ENCODE peak calls at places on chromosomes 5 and 9, in seven cellular contexts. E, M, R, V, A, W and O are unnamed samples.

GRCh38 chr5:143770430-143770829 is 41.5 kb upstream of the HMHB1 start:
- DNase-seq in E (no peak), M (no peak), R (no peak), V (no peak), A (no peak), W (no peak), O (no peak)

GRCh38 chr9:108056083-108056804 is 566.7 kb upstream of the KLF4 start:
- DNase-seq in E (no peak), M (no peak), R (no peak), V (peak), A (peak), W (no peak), O (no peak)

GRCh38 chr9:38622961-38623360 is 2.6 kb upstream of the ANKRD18A start:
- DNase-seq in E (no peak), M (no peak), R (no peak), V (no peak), A (no peak), W (no peak), O (no peak)

GRCh38 chr5:17443333-17444125 is 54.5 kb upstream of the TAF11L2 start:
- DNase-seq in E (no peak), M (no peak), R (no peak), V (no peak), A (no peak), W (no peak), O (no peak)

GRCh38 chr9:29285818-29286217 is 1712.5 kb upstream of the C9orf72 start:
- DNase-seq in E (no peak), M (no peak), R (no peak), V (peak), A (no peak), W (no peak), O (no peak)

GRCh38 chr5:44292736-44293135 is 96.5 kb downstream of the FGF10 start:
- DNase-seq in E (no peak), M (no peak), R (no peak), V (no peak), A (no peak), W (no peak), O (no peak)

GRCh38 chr5:140345919-140346347 is 470 bp downstream of the HBEGF start:
- DNase-seq in E (peak), M (peak), R (no peak), V (peak), A (peak), W (no peak), O (no peak)

GRCh38 chr5:169439362-169439761 is 138.4 kb upstream of the SLIT3 start:
- DNase-seq in E (no peak), M (no peak), R (no peak), V (no peak), A (no peak), W (no peak), O (peak)

GRCh38 chr9:129317179-129318011 is 139.3 kb upstream of the IER5L start:
- DNase-seq in E (peak), M (peak), R (no peak), V (no peak), A (peak), W (no peak), O (no peak)

GRCh38 chr9:92563701-92564100 is 27.9 kb upstream of the ECM2 start:
- DNase-seq in E (no peak), M (no peak), R (no peak), V (no peak), A (no peak), W (no peak), O (no peak)

GRCh38 chr5:136205061-136205702 is 12.2 kb upstream of the SMIM32 start:
- DNase-seq in E (no peak), M (no peak), R (no peak), V (no peak), A (no peak), W (no peak), O (no peak)

GRCh38 chr5:171701138-171701537 is 84.5 kb upstream of the SMIM23 start:
- DNase-seq in E (no peak), M (no peak), R (no peak), V (no peak), A (no peak), W (no peak), O (no peak)

GRCh38 chr5:64161420-64161819 is 4.2 kb upstream of the RNF180 start:
- DNase-seq in E (no peak), M (no peak), R (no peak), V (no peak), A (no peak), W (no peak), O (no peak)

GRCh38 chr9:114691046-114691955 is 9.3 kb upstream of the TEX48 start:
- DNase-seq in E (peak), M (no peak), R (peak), V (peak), A (peak), W (peak), O (no peak)

GRCh38 chr5:139232161-139232724 is 34.1 kb upstream of the SIL1 start:
- DNase-seq in E (no peak), M (no peak), R (no peak), V (peak), A (peak), W (no peak), O (no peak)

GRCh38 chr5:50440651-50441478 is at the start of gene EMB:
- DNase-seq in E (no peak), M (peak), R (no peak), V (peak), A (peak), W (peak), O (peak)

GRCh38 chr5:5356765-5357164 is 65.7 kb upstream of the ICE1 start:
- DNase-seq in E (no peak), M (no peak), R (no peak), V (no peak), A (no peak), W (no peak), O (no peak)

GRCh38 chr9:35069020-35069419 is 3.4 kb downstream of the VCP start:
- DNase-seq in E (no peak), M (no peak), R (no peak), V (no peak), A (no peak), W (no peak), O (no peak)

GRCh38 chr9:1152171-1152570 is 102.0 kb downstream of the DMRT2 start:
- DNase-seq in E (no peak), M (no peak), R (no peak), V (no peak), A (no peak), W (no peak), O (no peak)

GRCh38 chr5:44332360-44332971 is 56.8 kb downstream of the FGF10 start:
- DNase-seq in E (peak), M (no peak), R (peak), V (peak), A (peak), W (peak), O (peak)

GRCh38 chr5:181203093-181203711 is 1.8 kb downstream of the TRIM7 start:
- DNase-seq in E (no peak), M (no peak), R (no peak), V (no peak), A (peak), W (no peak), O (no peak)

GRCh38 chr5:24909210-24909609 is 264.4 kb upstream of the CDH10 start:
- DNase-seq in E (no peak), M (no peak), R (no peak), V (no peak), A (no peak), W (no peak), O (no peak)

GRCh38 chr9:3337515-3337914 is 188.3 kb downstream of the RFX3 start:
- DNase-seq in E (peak), M (no peak), R (peak), V (peak), A (peak), W (peak), O (no peak)

GRCh38 chr5:134738963-134739661 is 764 bp downstream of the CAMLG start:
- DNase-seq in E (peak), M (peak), R (no peak), V (peak), A (peak), W (peak), O (peak)

GRCh38 chr5:125274938-125275759 is 528.7 kb upstream of the ZNF608 start:
- DNase-seq in E (peak), M (no peak), R (no peak), V (no peak), A (no peak), W (no peak), O (no peak)

GRCh38 chr5:124372457-124372856 is 374.0 kb downstream of the ZNF608 start:
- DNase-seq in E (no peak), M (no peak), R (no peak), V (no peak), A (no peak), W (no peak), O (no peak)

GRCh38 chr5:77867194-77867691 is 91.1 kb upstream of the TBCA start:
- DNase-seq in E (no peak), M (no peak), R (no peak), V (no peak), A (peak), W (no peak), O (no peak)

GRCh38 chr5:77866198-77866597 is 90.1 kb upstream of the TBCA start:
- DNase-seq in E (no peak), M (no peak), R (no peak), V (no peak), A (no peak), W (no peak), O (no peak)

GRCh38 chr5:77864997-77865396 is 88.9 kb upstream of the TBCA start:
- DNase-seq in E (no peak), M (no peak), R (no peak), V (no peak), A (no peak), W (no peak), O (no peak)

GRCh38 chr5:77869115-77869798 is 93.1 kb upstream of the TBCA start:
- DNase-seq in E (no peak), M (no peak), R (no peak), V (no peak), A (no peak), W (no peak), O (no peak)

DNA sequence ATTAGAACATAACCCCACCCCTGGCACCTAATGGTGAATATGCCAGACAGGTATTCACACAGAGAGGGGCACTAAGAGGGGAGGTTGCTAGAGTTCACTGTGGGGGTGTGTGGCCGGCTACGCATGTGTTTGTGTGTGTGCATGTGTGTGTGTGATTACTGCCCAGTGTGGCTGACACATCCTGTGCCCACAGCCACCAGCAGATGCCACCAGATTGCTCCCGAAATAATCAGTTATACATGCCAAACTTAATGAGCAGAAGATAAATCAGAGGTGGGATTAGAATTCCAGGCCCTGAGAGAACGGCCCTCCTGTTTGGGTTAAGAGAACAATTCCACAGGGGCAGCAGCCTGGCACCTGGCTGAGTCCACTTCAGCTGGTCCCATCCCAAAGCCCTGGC is 91.8 kb upstream of the TBCA start:
- DNase-seq in E (no peak), M (no peak), R (no peak), V (no peak), A (no peak), W (no peak), O (no peak)
- H3K4me3 ChIP-seq in E (no peak), M (no peak), R (no peak), V (no peak), A (no peak), W (no peak), O (no peak)

DNA sequence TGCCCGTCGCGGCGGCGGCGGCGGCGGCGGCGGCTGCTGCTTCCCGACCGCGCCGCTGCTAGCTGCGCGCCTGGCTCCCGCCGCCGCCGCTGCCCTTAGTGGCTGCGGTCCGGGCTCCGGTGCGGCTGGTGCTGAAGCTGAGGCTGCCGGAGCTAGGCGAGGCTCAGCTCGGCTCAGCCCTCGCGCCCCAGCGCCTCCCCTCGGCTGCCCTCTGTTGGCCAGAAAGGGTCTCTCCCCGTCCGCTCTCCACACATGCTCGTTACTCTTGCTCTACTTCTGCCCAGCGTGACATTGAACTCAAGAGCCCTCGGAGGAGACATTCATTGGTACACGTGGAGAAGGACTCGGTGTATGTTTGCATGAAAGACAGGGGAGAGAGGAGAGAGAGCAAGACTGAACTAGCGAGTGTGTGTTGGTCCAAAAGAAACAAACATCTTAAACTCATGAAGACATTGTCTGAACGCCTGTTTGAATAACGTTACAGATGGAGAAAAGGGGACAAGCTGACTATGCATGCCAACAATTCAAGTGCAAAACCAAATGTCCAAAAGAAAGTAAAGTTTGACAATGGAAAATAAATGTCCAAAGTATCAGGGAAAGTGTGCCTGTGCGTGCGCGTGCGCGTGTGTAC is at the start of gene HCN1:
- DNase-seq in E (peak), M (peak), R (peak), V (peak), A (peak), W (no peak), O (peak)
- H3K4me3 ChIP-seq in E (no peak), M (peak), R (no peak), V (no peak), A (peak), W (no peak), O (no peak)

GRCh38 chr9:113516840-113517577 is 53.5 kb downstream of the RGS3 start:
- DNase-seq in E (no peak), M (no peak), R (no peak), V (no peak), A (no peak), W (no peak), O (no peak)
- H3K4me3 ChIP-seq in E (no peak), M (no peak), R (no peak), V (no peak), A (no peak), W (no peak), O (no peak)

GRCh38 chr9:133371261-133371711 is 4.6 kb downstream of the SURF4 start:
- DNase-seq in E (peak), M (no peak), R (no peak), V (no peak), A (peak), W (no peak), O (no peak)
- H3K4me3 ChIP-seq in E (no peak), M (no peak), R (no peak), V (no peak), A (peak), W (no peak), O (no peak)

GRCh38 chr9:84261082-84261746 is 79.3 kb downstream of the SLC28A3 start:
- DNase-seq in E (peak), M (peak), R (peak), V (peak), A (peak), W (peak), O (peak)
- H3K4me3 ChIP-seq in E (no peak), M (no peak), R (peak), V (no peak), A (peak), W (no peak), O (no peak)

GRCh38 chr5:45410304-45410995 is 285.7 kb downstream of the HCN1 start:
- DNase-seq in E (no peak), M (no peak), R (no peak), V (no peak), A (no peak), W (no peak), O (no peak)
- H3K4me3 ChIP-seq in E (no peak), M (no peak), R (no peak), V (no peak), A (no peak), W (no peak), O (no peak)

GRCh38 chr5:65625743-65626142 is 916 bp downstream of the SHLD3 start:
- DNase-seq in E (no peak), M (no peak), R (no peak), V (no peak), A (peak), W (no peak), O (no peak)
- H3K4me3 ChIP-seq in E (peak), M (peak), R (peak), V (peak), A (peak), W (peak), O (peak)

DNA sequence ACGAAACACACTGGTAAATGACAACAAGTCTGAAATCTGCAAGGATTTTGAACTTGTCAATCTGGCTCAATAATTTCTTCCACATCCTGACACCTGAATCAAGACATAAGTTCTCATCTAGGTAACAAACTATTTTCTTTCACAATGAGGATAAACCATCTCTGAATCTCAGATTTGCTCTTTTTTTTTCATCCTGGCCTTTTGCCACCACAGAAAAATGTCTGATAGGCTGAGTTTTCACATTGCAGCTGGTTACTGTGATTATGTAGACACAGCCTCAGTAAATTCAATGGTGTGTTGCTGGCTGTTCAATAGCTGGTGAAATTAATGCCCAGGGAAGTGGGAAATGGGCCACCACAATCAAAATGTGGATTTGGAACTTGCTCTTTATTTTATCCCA is 2.8 kb upstream of the ADRA1B start:
- DNase-seq in E (peak), M (no peak), R (no peak), V (no peak), A (no peak), W (no peak), O (no peak)
- H3K4me3 ChIP-seq in E (no peak), M (no peak), R (no peak), V (no peak), A (no peak), W (no peak), O (no peak)

DNA sequence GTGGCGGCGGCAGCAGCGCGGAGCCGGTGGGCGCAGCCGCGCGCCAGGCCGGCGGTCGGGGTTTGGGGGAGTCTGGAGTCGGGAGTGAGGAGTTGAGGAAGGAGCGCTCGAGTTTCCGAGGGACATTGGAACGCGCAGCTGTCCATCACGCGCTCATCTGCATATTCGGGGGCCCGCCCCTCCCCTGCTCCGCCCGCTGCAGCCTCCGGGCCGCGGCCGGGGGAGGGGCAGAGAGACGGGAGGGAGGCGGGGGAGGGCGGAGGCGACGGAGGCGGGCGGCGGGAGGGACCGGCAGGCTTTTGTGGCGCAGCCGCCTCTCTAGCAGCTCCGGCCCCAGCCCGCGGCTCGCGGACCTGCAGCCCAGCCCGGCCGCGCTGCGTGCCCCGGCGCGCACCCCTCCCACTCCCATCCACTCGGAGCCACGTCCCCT is at the start of gene IRX2:
- DNase-seq in E (no peak), M (peak), R (peak), V (peak), A (peak), W (no peak), O (peak)
- H3K4me3 ChIP-seq in E (peak), M (no peak), R (peak), V (peak), A (peak), W (no peak), O (peak)

GRCh38 chr9:131545786-131546335 is 538 bp downstream of the PRRT1B start:
- DNase-seq in E (no peak), M (no peak), R (no peak), V (no peak), A (no peak), W (no peak), O (no peak)
- H3K4me3 ChIP-seq in E (no peak), M (peak), R (no peak), V (no peak), A (no peak), W (no peak), O (peak)